ENCODE peak calls at places on chromosomes 1 and 21, in six cellular contexts. V, E, I, K, F and W are unnamed samples. For H3K27me3, the result is how much of the 10 kb centered on the place peaks cover.

GRCh38 chr1:182111496-182111895 is 50.0 kb upstream of the ZNF648 start:
- DNase-seq in V (no peak), E (no peak), I (peak), K (peak), F (no peak), W (no peak)

GRCh38 chr1:43293896-43294760 is 6.7 kb upstream of the TIE1 start:
- DNase-seq in V (no peak), E (no peak), I (peak), K (no peak), F (no peak), W (no peak)

GRCh38 chr1:218351617-218352438 is 6.7 kb downstream of the TGFB2 start:
- DNase-seq in V (no peak), E (no peak), I (peak), K (no peak), F (peak), W (no peak)

GRCh38 chr1:90476994-90477393 is 240.1 kb downstream of the BARHL2 start:
- DNase-seq in V (no peak), E (no peak), I (no peak), K (no peak), F (no peak), W (no peak)

GRCh38 chr1:77513839-77514763 is 168.4 kb downstream of the ZZZ3 start:
- DNase-seq in V (no peak), E (no peak), I (no peak), K (no peak), F (no peak), W (peak)

GRCh38 chr1:186620951-186621350 is 59.3 kb downstream of the PTGS2 start:
- DNase-seq in V (no peak), E (no peak), I (peak), K (no peak), F (no peak), W (no peak)

GRCh38 chr1:100718581-100718980 is 961 bp upstream of the VCAM1 start:
- DNase-seq in V (no peak), E (no peak), I (no peak), K (no peak), F (no peak), W (no peak)

GRCh38 chr1:32068891-32069590 is 3.7 kb upstream of the TMEM39B start:
- DNase-seq in V (no peak), E (no peak), I (peak), K (no peak), F (peak), W (no peak)

GRCh38 chr1:17886838-17887441 is 131.8 kb downstream of the ACTL8 start:
- DNase-seq in V (no peak), E (no peak), I (no peak), K (no peak), F (peak), W (no peak)

GRCh38 chr1:17108786-17109185 is 10.5 kb downstream of the PADI2 start:
- DNase-seq in V (no peak), E (no peak), I (peak), K (no peak), F (no peak), W (no peak)

GRCh38 chr21:44840771-44841170 is 22.9 kb upstream of the SUMO3 start:
- DNase-seq in V (no peak), E (no peak), I (no peak), K (peak), F (no peak), W (no peak)

GRCh38 chr1:63945943-63946342 is 172.1 kb downstream of the ROR1 start:
- DNase-seq in V (no peak), E (no peak), I (no peak), K (no peak), F (no peak), W (no peak)

GRCh38 chr1:7293702-7294630 is 477.1 kb upstream of the VAMP3 start:
- DNase-seq in V (no peak), E (no peak), I (no peak), K (no peak), F (no peak), W (no peak)

GRCh38 chr1:38045431-38046332 is 911 bp downstream of the POU3F1 start:
- DNase-seq in V (peak), E (no peak), I (no peak), K (no peak), F (no peak), W (no peak)

GRCh38 chr1:203422656-203423055 is 53.0 kb upstream of the PRELP start:
- DNase-seq in V (no peak), E (no peak), I (peak), K (no peak), F (no peak), W (no peak)

GRCh38 chr1:235741294-235741693 is 91.7 kb upstream of the GNG4 start:
- DNase-seq in V (no peak), E (no peak), I (peak), K (no peak), F (no peak), W (no peak)

GRCh38 chr1:84619383-84620093 is 45.3 kb upstream of the CTBS start:
- DNase-seq in V (no peak), E (no peak), I (peak), K (no peak), F (no peak), W (peak)

GRCh38 chr1:220374449-220374848 is 102.2 kb upstream of the RAB3GAP2 start:
- DNase-seq in V (no peak), E (no peak), I (no peak), K (no peak), F (no peak), W (no peak)

GRCh38 chr1:1539310-1540014 is 962 bp downstream of the TMEM240 start:
- DNase-seq in V (no peak), E (peak), I (no peak), K (no peak), F (no peak), W (no peak)

GRCh38 chr1:18643154-18644012 is 12.7 kb downstream of the PAX7 start:
- DNase-seq in V (no peak), E (no peak), I (no peak), K (no peak), F (no peak), W (no peak)

GRCh38 chr1:178942285-178943218 is 71.7 kb upstream of the ANGPTL1 start:
- DNase-seq in V (no peak), E (no peak), I (no peak), K (no peak), F (no peak), W (no peak)

GRCh38 chr1:3441449-3441848 is 13.0 kb upstream of the ARHGEF16 start:
- DNase-seq in V (no peak), E (no peak), I (no peak), K (no peak), F (no peak), W (no peak)

GRCh38 chr1:3440282-3440681 is 14.2 kb upstream of the ARHGEF16 start:
- DNase-seq in V (no peak), E (no peak), I (no peak), K (no peak), F (no peak), W (no peak)

GRCh38 chr1:3442331-3442730 is 12.1 kb upstream of the ARHGEF16 start:
- DNase-seq in V (no peak), E (no peak), I (no peak), K (no peak), F (no peak), W (no peak)

GRCh38 chr1:3441880-3442279 is 12.6 kb upstream of the ARHGEF16 start:
- DNase-seq in V (no peak), E (no peak), I (no peak), K (no peak), F (no peak), W (no peak)

DNA sequence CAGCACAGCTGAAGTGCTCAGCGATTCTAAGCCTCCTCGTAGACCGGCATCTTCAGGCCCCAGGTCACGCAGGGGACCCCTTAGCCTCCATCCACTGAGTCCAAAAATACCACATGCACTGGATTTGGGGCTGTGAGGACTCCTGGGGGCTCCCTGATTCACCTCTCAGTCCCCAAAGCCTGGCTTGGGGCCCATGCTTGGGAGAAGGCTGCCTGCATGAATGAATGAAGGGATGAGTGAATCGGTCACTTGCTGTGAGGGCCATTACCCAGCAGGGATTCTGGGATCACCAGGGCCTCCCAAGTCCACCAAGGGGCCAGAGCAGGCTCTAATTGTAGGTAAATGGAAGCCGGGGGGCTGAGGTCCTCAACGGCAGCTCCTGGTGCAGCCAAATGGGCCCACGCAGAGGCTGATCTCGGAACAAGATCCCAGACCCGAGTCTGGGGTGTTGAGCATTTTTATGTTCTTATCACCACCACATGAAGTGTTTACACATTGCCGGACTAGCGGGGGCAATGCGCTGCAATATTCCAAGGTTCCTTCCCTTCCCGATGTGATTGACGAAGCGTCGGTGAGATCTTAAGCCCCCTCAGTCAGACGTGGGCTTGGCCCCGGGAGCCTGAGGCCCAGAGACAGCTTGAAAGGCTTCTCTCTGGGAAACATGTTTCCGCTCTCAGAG is 13.6 kb upstream of the ARHGEF16 start:
- DNase-seq in V (no peak), E (no peak), I (no peak), K (no peak), F (no peak), W (no peak)
- H3K4me3 ChIP-seq in V (no peak), E (no peak), I (no peak), K (no peak), F (no peak), W (no peak)

DNA sequence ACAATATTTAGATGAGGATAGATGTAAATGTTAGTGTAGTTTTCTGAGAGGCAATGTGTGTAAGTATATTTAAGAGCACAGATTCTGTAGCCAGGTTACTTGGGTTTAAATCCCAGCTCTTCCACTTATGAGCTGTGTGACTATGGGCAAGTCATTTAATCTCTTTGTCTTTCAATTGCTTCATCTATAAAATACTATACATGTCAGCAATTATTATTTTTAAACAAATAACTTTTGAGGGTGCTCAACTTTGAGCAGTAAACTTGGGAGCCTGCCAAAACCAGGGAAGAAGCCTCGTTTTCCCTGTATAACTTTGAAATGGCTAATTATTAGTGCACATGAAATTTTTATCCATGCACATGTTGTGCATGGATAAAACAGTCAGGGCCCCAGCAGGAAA is 222.8 kb downstream of the FOXD2 start:
- DNase-seq in V (no peak), E (no peak), I (no peak), K (no peak), F (no peak), W (no peak)
- TF ChIP-seq CTCF in V (no peak), E (no peak), I (no peak), K (no peak), F (no peak), W (no peak)

GRCh38 chr1:20114021-20114648 is 5.2 kb downstream of the PLA2G2D start:
- DNase-seq in V (no peak), E (no peak), I (no peak), K (no peak), F (no peak), W (no peak)
- H3K27me3 ChIP-seq in V (under half), E (under half), I (under half), K (under half), F (under half), W (under half)

GRCh38 chr1:8602471-8603219 is 214.8 kb downstream of the RERE start:
- DNase-seq in V (no peak), E (no peak), I (no peak), K (no peak), F (no peak), W (no peak)
- H3K4me3 ChIP-seq in V (no peak), E (no peak), I (no peak), K (no peak), F (no peak), W (no peak)

GRCh38 chr1:115041654-115042053 is 12.0 kb downstream of the TSHB start:
- DNase-seq in V (no peak), E (no peak), I (peak), K (no peak), F (no peak), W (no peak)
- TF ChIP-seq CTCF in V (no peak), E (peak), I (peak), K (no peak), F (no peak), W (no peak)

GRCh38 chr1:22376546-22376945 is 75.1 kb upstream of the ZBTB40 start:
- DNase-seq in V (peak), E (no peak), I (no peak), K (no peak), F (no peak), W (no peak)
- H3K27me3 ChIP-seq in V (under half), E (under half), I (under half), K (under half), F (under half), W (under half)

GRCh38 chr1:221877365-221877764 is 135.5 kb upstream of the DUSP10 start:
- DNase-seq in V (no peak), E (no peak), I (no peak), K (no peak), F (no peak), W (no peak)
- H3K4me3 ChIP-seq in V (no peak), E (no peak), I (no peak), K (no peak), F (no peak), W (no peak)